ENCODE peak calls at places on chromosomes 5 and 9, in eight cellular contexts. E is NCI-H146; A is fibroblast of lung; U is central memory CD4-positive, alpha-beta T cell; O is activated T-cell treated with anti-CD3 and anti-CD28 coated beads, Interleukin-2, amount 50 U/mL, for 72 hours; I is upper lobe of right lung; Y is brain microvascular endothelial cell; H is WTC11. X is an unnamed sample.

GRCh38 chr5:125582358-125582757 is 835.9 kb upstream of the ZNF608 start:
- DNase-seq in H (no peak), I (no peak), E (no peak), O (no peak), U (no peak), A (peak), Y (no peak), X (no peak)

GRCh38 chr9:127628644-127629467 is 16.8 kb downstream of the STXBP1 start:
- DNase-seq in H (no peak), E (no peak), I (peak), A (no peak), U (no peak), Y (no peak), O (no peak), X (no peak)

GRCh38 chr5:66138572-66139116 is 5.5 kb upstream of the SREK1 start:
- DNase-seq in A (no peak), O (no peak), Y (no peak), I (no peak), U (no peak), H (no peak), E (no peak), X (no peak)

GRCh38 chr9:111917980-111918379 is 21.4 kb downstream of the UGCG start:
- DNase-seq in Y (no peak), H (no peak), U (no peak), O (no peak), I (no peak), E (no peak), A (no peak), X (no peak)

GRCh38 chr9:136326061-136326776 is 1.1 kb upstream of the GPSM1 start:
- DNase-seq in Y (peak), I (no peak), A (peak), O (no peak), H (peak), U (no peak), E (no peak), X (peak)

GRCh38 chr9:128728298-128728697 is 4.4 kb upstream of the ZDHHC12 start:
- DNase-seq in U (no peak), O (no peak), E (no peak), A (no peak), I (no peak), H (no peak), Y (no peak), X (peak)

GRCh38 chr5:10668697-10669096 is 92.3 kb downstream of the DAP start:
- DNase-seq in Y (no peak), U (no peak), I (no peak), O (no peak), A (no peak), E (no peak), H (no peak), X (no peak)

GRCh38 chr9:106893088-106893487 is 30.1 kb downstream of the ZNF462 start:
- DNase-seq in Y (peak), H (no peak), U (no peak), A (peak), I (no peak), O (no peak), E (no peak), X (no peak)

GRCh38 chr9:135622415-135623020 is 16.8 kb downstream of the GLT6D1 start:
- DNase-seq in E (no peak), A (no peak), I (no peak), U (no peak), O (no peak), H (no peak), Y (no peak), X (no peak)

GRCh38 chr5:88183255-88183654 is 85.4 kb downstream of the TMEM161B start:
- DNase-seq in E (no peak), U (no peak), H (no peak), O (no peak), Y (no peak), I (no peak), A (no peak), X (no peak)

GRCh38 chr5:137091473-137091872 is 407.7 kb downstream of the SPOCK1 start:
- DNase-seq in E (no peak), A (no peak), U (no peak), H (peak), Y (no peak), O (no peak), I (no peak), X (peak)

GRCh38 chr5:80406980-80407734 is 707 bp upstream of the ZFYVE16 start:
- DNase-seq in H (no peak), I (peak), Y (peak), A (peak), U (no peak), E (no peak), O (no peak), X (peak)

GRCh38 chr9:113771199-113771598 is 104.9 kb upstream of the ZNF618 start:
- DNase-seq in Y (no peak), E (no peak), I (no peak), H (no peak), A (no peak), U (no peak), O (no peak), X (no peak)

GRCh38 chr9:6667633-6668280 is 22.2 kb upstream of the GLDC start:
- DNase-seq in O (no peak), E (peak), A (peak), U (no peak), Y (peak), I (no peak), H (no peak), X (peak)

GRCh38 chr5:180499684-180500083 is 5.5 kb downstream of the CNOT6 start:
- DNase-seq in E (no peak), A (peak), I (no peak), H (no peak), Y (no peak), U (no peak), O (no peak), X (no peak)

GRCh38 chr9:99026271-99026955 is 78.5 kb upstream of the TGFBR1 start:
- DNase-seq in A (no peak), I (no peak), U (no peak), E (no peak), H (no peak), Y (no peak), O (no peak), X (peak)

GRCh38 chr9:26723486-26723885 is 169.1 kb downstream of the CAAP1 start:
- DNase-seq in H (peak), U (no peak), O (peak), Y (no peak), I (no peak), A (peak), E (peak), X (peak)

GRCh38 chr5:854966-855743 is 4.4 kb upstream of the ZDHHC11 start:
- DNase-seq in O (no peak), H (no peak), E (no peak), A (no peak), Y (no peak), I (peak), U (no peak), X (no peak)

GRCh38 chr9:111301195-111301594 is 28.8 kb downstream of the OR2K2 start:
- DNase-seq in Y (peak), O (no peak), H (no peak), U (no peak), I (no peak), A (peak), E (no peak), X (no peak)

GRCh38 chr5:150289551-150290390 is at the start of gene CAMK2A:
- DNase-seq in E (peak), A (no peak), Y (no peak), H (peak), I (no peak), U (no peak), O (no peak), X (peak)

GRCh38 chr5:158777647-158778368 is 321.9 kb downstream of the EBF1 start:
- DNase-seq in O (no peak), Y (no peak), U (no peak), H (no peak), A (peak), E (no peak), I (no peak), X (no peak)

GRCh38 chr5:179258922-179259730 is 86.1 kb downstream of the ADAMTS2 start:
- DNase-seq in A (peak), H (peak), E (no peak), I (peak), Y (peak), O (no peak), U (no peak), X (peak)

X was measured in endodermal cell.